ENCODE peak calls at places on chromosome 12, in six cellular contexts. Z is GM12878, U is WTC11, E is K562, O is HepG2, Y is H1. M is an unnamed sample.

GRCh38 chr12:55697686-55698085 is 10.0 kb downstream of the ITGA7 start:
- DNase-seq in O (no peak), Y (no peak), U (no peak), E (no peak), Z (no peak), M (no peak)

GRCh38 chr12:113899042-113899843 is 66.9 kb downstream of the RBM19 start:
- DNase-seq in E (no peak), O (no peak), Z (no peak), Y (no peak), U (no peak), M (no peak)

GRCh38 chr12:49987620-49988303 is 15.0 kb downstream of the AQP6 start:
- DNase-seq in U (no peak), E (no peak), Z (no peak), O (peak), Y (no peak), M (no peak)

GRCh38 chr12:56198836-56199235 is 9.6 kb upstream of the SMARCC2 start:
- DNase-seq in O (no peak), E (no peak), Z (no peak), Y (no peak), U (no peak), M (no peak)

GRCh38 chr12:46921048-46921753 is 95.4 kb upstream of the SLC38A4 start:
- DNase-seq in E (no peak), U (no peak), O (peak), Y (no peak), Z (no peak), M (no peak)

GRCh38 chr12:56431850-56432249 is 17.4 kb downstream of the TIMELESS start:
- DNase-seq in Z (no peak), O (no peak), U (no peak), Y (no peak), E (no peak), M (no peak)

GRCh38 chr12:62738105-62738504 is 196.8 kb downstream of the PPM1H start:
- DNase-seq in O (no peak), Y (no peak), U (no peak), Z (no peak), E (no peak), M (no peak)

GRCh38 chr12:127809236-127809635 is 457.7 kb upstream of the TMEM132C start:
- DNase-seq in Y (no peak), O (no peak), Z (no peak), U (no peak), E (no peak), M (no peak)

GRCh38 chr12:57101892-57102695 is 9.1 kb downstream of the STAT6 start:
- DNase-seq in Z (no peak), O (peak), U (no peak), E (peak), Y (no peak), M (no peak)

GRCh38 chr12:97131220-97131981 is 224.3 kb downstream of the NEDD1 start:
- DNase-seq in U (peak), Z (no peak), O (no peak), Y (peak), E (no peak), M (no peak)

GRCh38 chr12:19847294-19848059 is 408.2 kb downstream of the AEBP2 start:
- DNase-seq in O (no peak), E (no peak), Z (no peak), Y (no peak), U (no peak), M (no peak)

GRCh38 chr12:15522574-15523187 is 200.4 kb downstream of the PTPRO start:
- DNase-seq in Y (no peak), Z (no peak), O (peak), E (peak), U (no peak), M (peak)

GRCh38 chr12:50005150-50005549 is 20.1 kb downstream of the RACGAP1 start:
- DNase-seq in O (no peak), E (no peak), U (no peak), Z (no peak), Y (no peak), M (no peak)

GRCh38 chr12:67807808-67808207 is 159.3 kb downstream of the DYRK2 start:
- DNase-seq in Y (no peak), O (no peak), E (no peak), U (no peak), Z (no peak), M (no peak)

GRCh38 chr12:131509706-131510105 is 201.2 kb upstream of the SFSWAP start:
- DNase-seq in Z (no peak), E (no peak), Y (no peak), O (no peak), U (no peak), M (no peak)

GRCh38 chr12:4866288-4866687 is 43.4 kb upstream of the KCNA1 start:
- DNase-seq in Y (no peak), Z (no peak), E (no peak), O (no peak), U (no peak), M (no peak)

DNA sequence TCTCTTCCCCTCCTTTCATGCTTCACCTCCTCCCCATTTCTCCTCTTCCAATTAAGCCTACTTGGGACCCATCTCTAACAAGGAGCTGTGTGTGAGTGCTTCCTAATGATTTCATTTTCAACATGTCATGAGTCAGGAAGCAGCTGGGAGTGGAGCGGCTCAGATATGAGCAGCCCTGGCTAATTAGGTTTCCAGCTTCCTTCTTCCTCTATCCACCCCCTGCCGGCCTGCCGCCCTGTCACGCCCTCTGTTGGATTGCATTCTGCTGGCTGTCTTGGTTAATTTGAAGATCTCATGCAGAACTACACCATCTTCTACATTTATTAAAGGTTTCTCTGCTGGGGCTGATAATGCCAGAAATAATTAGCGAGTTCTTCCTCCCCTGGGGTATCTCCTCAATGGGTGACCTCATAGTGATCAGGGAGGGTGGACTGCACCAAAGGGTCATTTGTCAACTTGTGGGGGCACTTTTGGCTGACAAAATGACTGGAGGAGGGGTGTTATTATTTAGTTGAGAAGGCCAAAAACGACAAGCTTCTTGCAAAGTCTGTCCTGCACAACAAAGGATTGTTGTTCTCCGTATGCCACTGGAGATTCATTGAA is 300.9 kb upstream of the SRRM4 start:
- DNase-seq in Z (no peak), E (peak), Y (no peak), O (no peak), U (peak), M (no peak)
- TF ChIP-seq ATF3 in Z (no peak), E (no peak), Y (no peak), O (no peak), U (no peak), M (no peak)

DNA sequence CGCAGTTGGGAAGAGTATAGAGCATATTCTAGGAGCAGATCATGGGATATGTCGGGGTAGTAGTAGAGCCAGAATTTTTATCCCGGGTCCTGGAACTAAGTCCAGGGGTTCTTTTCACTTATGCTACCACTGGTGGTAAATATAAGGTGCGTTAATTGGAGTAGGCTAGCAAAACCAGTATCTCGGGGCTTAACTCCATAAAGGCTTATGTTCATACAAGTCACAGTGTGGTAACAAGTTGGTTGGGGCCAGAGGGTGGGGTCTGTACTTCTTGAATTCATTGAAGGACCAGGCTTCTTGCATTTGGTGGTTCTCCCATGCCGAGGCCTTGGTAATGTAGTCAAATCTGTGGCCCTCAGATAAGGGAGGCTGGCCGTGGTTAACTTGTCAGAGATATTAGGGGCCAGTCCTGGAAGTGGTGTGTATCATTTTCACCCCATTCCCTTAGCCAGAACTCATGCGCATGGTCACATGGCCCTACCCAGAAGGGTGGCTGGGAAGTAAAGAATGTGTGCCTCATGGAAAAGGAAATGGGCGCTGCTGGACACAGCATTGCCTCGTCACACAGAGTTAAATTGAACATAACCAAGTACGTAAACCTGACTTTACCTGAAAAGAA is 1.5 kb upstream of the ZNF641 start:
- DNase-seq in O (no peak), Y (no peak), E (peak), U (no peak), Z (no peak), M (no peak)
- TF ChIP-seq ATF3 in O (no peak), Y (no peak), E (no peak), U (no peak), Z (no peak), M (no peak)

GRCh38 chr12:510071-510825 is 50.5 kb downstream of the B4GALNT3 start:
- DNase-seq in Y (peak), Z (no peak), U (peak), O (no peak), E (no peak), M (no peak)
- TF ChIP-seq ATF3 in Y (no peak), Z (no peak), U (no peak), O (no peak), E (no peak), M (no peak)

GRCh38 chr12:130301577-130301976 is 36.1 kb upstream of the PIWIL1 start:
- DNase-seq in U (no peak), E (no peak), Z (no peak), O (no peak), Y (no peak), M (no peak)

GRCh38 chr12:130300090-130300489 is 37.6 kb upstream of the PIWIL1 start:
- DNase-seq in Y (no peak), O (no peak), U (no peak), Z (no peak), E (no peak), M (no peak)

GRCh38 chr12:130299574-130299973 is 38.1 kb upstream of the PIWIL1 start:
- DNase-seq in Y (no peak), Z (no peak), O (no peak), U (no peak), E (no peak), M (no peak)

GRCh38 chr12:130298322-130298721 is 39.4 kb upstream of the PIWIL1 start:
- DNase-seq in Z (no peak), U (no peak), O (no peak), E (no peak), Y (no peak), M (no peak)

DNA sequence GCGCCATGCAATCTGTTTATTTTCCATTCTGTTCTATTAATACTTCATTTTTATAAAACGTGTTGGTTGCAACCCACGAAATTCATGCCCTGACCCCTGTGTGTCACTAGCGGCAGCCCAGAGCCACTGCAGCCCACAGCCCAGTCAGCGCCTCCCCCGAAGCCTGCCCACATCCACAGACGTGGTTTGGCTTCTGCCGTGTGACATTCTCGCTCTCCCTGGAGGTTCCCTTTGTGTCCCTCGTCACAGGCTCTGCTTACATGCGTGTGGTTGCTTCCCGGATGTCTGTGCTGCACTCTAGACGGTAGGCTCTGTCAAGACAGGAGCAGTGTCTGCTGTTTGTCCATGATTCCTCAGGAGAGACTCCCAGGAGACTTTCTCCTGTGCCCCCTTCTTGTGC is 37.0 kb upstream of the PIWIL1 start:
- DNase-seq in O (no peak), Z (no peak), Y (no peak), U (no peak), E (no peak), M (no peak)
- TF ChIP-seq ATF3 in O (no peak), Z (no peak), Y (no peak), U (no peak), E (no peak), M (no peak)

DNA sequence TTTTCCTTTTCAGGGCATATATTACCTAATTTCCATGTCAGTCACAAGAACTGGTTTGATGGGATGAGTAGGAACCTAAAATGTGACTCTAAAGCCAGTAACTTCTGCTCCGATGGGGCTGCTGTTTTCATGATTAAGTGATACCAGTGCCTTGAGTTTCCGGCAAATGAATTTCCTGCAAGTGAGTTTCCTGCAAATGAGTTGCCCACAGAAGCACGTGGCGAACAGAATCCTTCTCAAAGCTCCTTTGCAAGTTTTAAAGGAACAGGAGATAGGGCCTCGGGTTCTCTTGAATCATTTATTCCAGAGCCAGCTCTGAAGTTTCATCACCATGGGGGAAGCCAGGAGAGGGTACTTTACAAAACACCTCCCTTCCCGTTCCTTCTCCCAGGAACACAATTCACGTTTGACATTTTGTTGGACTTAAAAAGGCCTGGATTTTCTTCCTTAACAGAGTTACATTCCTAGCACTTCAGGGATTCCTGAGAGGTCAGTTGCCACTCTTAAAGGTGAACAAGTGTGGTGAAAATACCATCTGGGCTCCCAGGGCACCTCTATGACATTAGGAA is 2.2 kb upstream of the PPTC7 start:
- DNase-seq in Y (no peak), U (no peak), Z (no peak), E (no peak), O (no peak), M (no peak)
- TF ChIP-seq ATF3 in Y (no peak), U (no peak), Z (no peak), E (no peak), O (no peak), M (no peak)

M was measured in HCT116.